ENCODE peak calls at places on chromosomes 7 and 10, in ten cellular contexts. One of them, this sample, is unnamed.

GRCh38 chr7:17436126-17436525 is 137.7 kb downstream of the AHR start:
- DNase-seq in activated naive CD8-positive, alpha-beta T cell treated with anti-CD3 and anti-CD28 coated beads for 36 hours: no peak
- DNase-seq in stromal cell of bone marrow: no peak
- DNase-seq in PC-9: no peak
- DNase-seq in stimulated activated CD8-positive, alpha-beta memory T cell treated with anti-CD3 and anti-CD28 coated beads, Interleukin-7, amount 100 ng/mL, for 4 hours: no peak
- DNase-seq in SW480: no peak
- DNase-seq in astrocyte of the spinal cord: no peak
- DNase-seq in choroid plexus epithelial cell: no peak
- DNase-seq in activated CD4-positive, alpha-beta T cell treated with anti-CD3 and anti-CD28 coated beads, Interleukin-2, amount 50 U/mL, for 4 hours: no peak
- DNase-seq in CD8-positive, alpha-beta memory T cell: no peak
- DNase-seq in this sample: no peak

GRCh38 chr10:120403109-120403508 is 53.9 kb upstream of the PLPP4 start:
- DNase-seq in stromal cell of bone marrow: no peak
- DNase-seq in activated CD4-positive, alpha-beta T cell treated with anti-CD3 and anti-CD28 coated beads, Interleukin-2, amount 50 U/mL, for 4 hours: no peak
- DNase-seq in CD8-positive, alpha-beta memory T cell: no peak
- DNase-seq in SW480: no peak
- DNase-seq in stimulated activated CD8-positive, alpha-beta memory T cell treated with anti-CD3 and anti-CD28 coated beads, Interleukin-7, amount 100 ng/mL, for 4 hours: no peak
- DNase-seq in PC-9: no peak
- DNase-seq in choroid plexus epithelial cell: peak
- DNase-seq in activated naive CD8-positive, alpha-beta T cell treated with anti-CD3 and anti-CD28 coated beads for 36 hours: no peak
- DNase-seq in astrocyte of the spinal cord: peak
- DNase-seq in this sample: no peak

GRCh38 chr7:2016021-2016631 is 216.6 kb downstream of the MAD1L1 start:
- DNase-seq in stromal cell of bone marrow: no peak
- DNase-seq in CD8-positive, alpha-beta memory T cell: peak
- DNase-seq in activated naive CD8-positive, alpha-beta T cell treated with anti-CD3 and anti-CD28 coated beads for 36 hours: no peak
- DNase-seq in PC-9: no peak
- DNase-seq in choroid plexus epithelial cell: no peak
- DNase-seq in stimulated activated CD8-positive, alpha-beta memory T cell treated with anti-CD3 and anti-CD28 coated beads, Interleukin-7, amount 100 ng/mL, for 4 hours: no peak
- DNase-seq in SW480: no peak
- DNase-seq in astrocyte of the spinal cord: no peak
- DNase-seq in activated CD4-positive, alpha-beta T cell treated with anti-CD3 and anti-CD28 coated beads, Interleukin-2, amount 50 U/mL, for 4 hours: no peak
- DNase-seq in this sample: no peak

GRCh38 chr7:16814987-16815386 is 10.2 kb upstream of the AGR2 start:
- DNase-seq in stimulated activated CD8-positive, alpha-beta memory T cell treated with anti-CD3 and anti-CD28 coated beads, Interleukin-7, amount 100 ng/mL, for 4 hours: no peak
- DNase-seq in astrocyte of the spinal cord: no peak
- DNase-seq in SW480: no peak
- DNase-seq in activated naive CD8-positive, alpha-beta T cell treated with anti-CD3 and anti-CD28 coated beads for 36 hours: no peak
- DNase-seq in CD8-positive, alpha-beta memory T cell: no peak
- DNase-seq in stromal cell of bone marrow: no peak
- DNase-seq in activated CD4-positive, alpha-beta T cell treated with anti-CD3 and anti-CD28 coated beads, Interleukin-2, amount 50 U/mL, for 4 hours: no peak
- DNase-seq in choroid plexus epithelial cell: no peak
- DNase-seq in PC-9: no peak
- DNase-seq in this sample: no peak

GRCh38 chr7:152014722-152015121 is 10.8 kb upstream of the GALNT11 start:
- DNase-seq in astrocyte of the spinal cord: no peak
- DNase-seq in SW480: no peak
- DNase-seq in activated naive CD8-positive, alpha-beta T cell treated with anti-CD3 and anti-CD28 coated beads for 36 hours: no peak
- DNase-seq in PC-9: peak
- DNase-seq in activated CD4-positive, alpha-beta T cell treated with anti-CD3 and anti-CD28 coated beads, Interleukin-2, amount 50 U/mL, for 4 hours: no peak
- DNase-seq in stromal cell of bone marrow: no peak
- DNase-seq in CD8-positive, alpha-beta memory T cell: no peak
- DNase-seq in stimulated activated CD8-positive, alpha-beta memory T cell treated with anti-CD3 and anti-CD28 coated beads, Interleukin-7, amount 100 ng/mL, for 4 hours: no peak
- DNase-seq in choroid plexus epithelial cell: no peak
- DNase-seq in this sample: no peak

GRCh38 chr10:88792656-88793055 is 9.9 kb upstream of the LIPM start:
- DNase-seq in stromal cell of bone marrow: no peak
- DNase-seq in activated naive CD8-positive, alpha-beta T cell treated with anti-CD3 and anti-CD28 coated beads for 36 hours: no peak
- DNase-seq in PC-9: no peak
- DNase-seq in astrocyte of the spinal cord: peak
- DNase-seq in stimulated activated CD8-positive, alpha-beta memory T cell treated with anti-CD3 and anti-CD28 coated beads, Interleukin-7, amount 100 ng/mL, for 4 hours: no peak
- DNase-seq in choroid plexus epithelial cell: peak
- DNase-seq in activated CD4-positive, alpha-beta T cell treated with anti-CD3 and anti-CD28 coated beads, Interleukin-2, amount 50 U/mL, for 4 hours: no peak
- DNase-seq in CD8-positive, alpha-beta memory T cell: no peak
- DNase-seq in SW480: peak
- DNase-seq in this sample: no peak

GRCh38 chr7:25947669-25948516 is 204.1 kb upstream of the NFE2L3 start:
- DNase-seq in PC-9: no peak
- DNase-seq in choroid plexus epithelial cell: no peak
- DNase-seq in activated naive CD8-positive, alpha-beta T cell treated with anti-CD3 and anti-CD28 coated beads for 36 hours: no peak
- DNase-seq in stimulated activated CD8-positive, alpha-beta memory T cell treated with anti-CD3 and anti-CD28 coated beads, Interleukin-7, amount 100 ng/mL, for 4 hours: no peak
- DNase-seq in astrocyte of the spinal cord: no peak
- DNase-seq in CD8-positive, alpha-beta memory T cell: no peak
- DNase-seq in stromal cell of bone marrow: no peak
- DNase-seq in SW480: no peak
- DNase-seq in activated CD4-positive, alpha-beta T cell treated with anti-CD3 and anti-CD28 coated beads, Interleukin-2, amount 50 U/mL, for 4 hours: no peak
- DNase-seq in this sample: no peak

GRCh38 chr10:65430979-65431378 is 1494.9 kb upstream of the LRRTM3 start:
- DNase-seq in PC-9: no peak
- DNase-seq in stimulated activated CD8-positive, alpha-beta memory T cell treated with anti-CD3 and anti-CD28 coated beads, Interleukin-7, amount 100 ng/mL, for 4 hours: no peak
- DNase-seq in activated CD4-positive, alpha-beta T cell treated with anti-CD3 and anti-CD28 coated beads, Interleukin-2, amount 50 U/mL, for 4 hours: no peak
- DNase-seq in activated naive CD8-positive, alpha-beta T cell treated with anti-CD3 and anti-CD28 coated beads for 36 hours: no peak
- DNase-seq in choroid plexus epithelial cell: no peak
- DNase-seq in CD8-positive, alpha-beta memory T cell: no peak
- DNase-seq in SW480: no peak
- DNase-seq in stromal cell of bone marrow: no peak
- DNase-seq in astrocyte of the spinal cord: no peak
- DNase-seq in this sample: no peak

GRCh38 chr10:71036586-71036985 is 148.2 kb upstream of the PCBD1 start:
- DNase-seq in CD8-positive, alpha-beta memory T cell: no peak
- DNase-seq in PC-9: no peak
- DNase-seq in choroid plexus epithelial cell: no peak
- DNase-seq in astrocyte of the spinal cord: no peak
- DNase-seq in SW480: no peak
- DNase-seq in stimulated activated CD8-positive, alpha-beta memory T cell treated with anti-CD3 and anti-CD28 coated beads, Interleukin-7, amount 100 ng/mL, for 4 hours: no peak
- DNase-seq in activated CD4-positive, alpha-beta T cell treated with anti-CD3 and anti-CD28 coated beads, Interleukin-2, amount 50 U/mL, for 4 hours: no peak
- DNase-seq in stromal cell of bone marrow: no peak
- DNase-seq in activated naive CD8-positive, alpha-beta T cell treated with anti-CD3 and anti-CD28 coated beads for 36 hours: no peak
- DNase-seq in this sample: no peak

GRCh38 chr7:19369182-19369581 is 224.0 kb upstream of the FERD3L start:
- DNase-seq in stromal cell of bone marrow: no peak
- DNase-seq in CD8-positive, alpha-beta memory T cell: no peak
- DNase-seq in activated naive CD8-positive, alpha-beta T cell treated with anti-CD3 and anti-CD28 coated beads for 36 hours: no peak
- DNase-seq in stimulated activated CD8-positive, alpha-beta memory T cell treated with anti-CD3 and anti-CD28 coated beads, Interleukin-7, amount 100 ng/mL, for 4 hours: no peak
- DNase-seq in activated CD4-positive, alpha-beta T cell treated with anti-CD3 and anti-CD28 coated beads, Interleukin-2, amount 50 U/mL, for 4 hours: no peak
- DNase-seq in astrocyte of the spinal cord: no peak
- DNase-seq in SW480: no peak
- DNase-seq in PC-9: no peak
- DNase-seq in choroid plexus epithelial cell: no peak
- DNase-seq in this sample: no peak

GRCh38 chr10:65041307-65041706 is 1520.1 kb downstream of the REEP3 start:
- DNase-seq in SW480: no peak
- DNase-seq in stromal cell of bone marrow: no peak
- DNase-seq in astrocyte of the spinal cord: no peak
- DNase-seq in activated naive CD8-positive, alpha-beta T cell treated with anti-CD3 and anti-CD28 coated beads for 36 hours: no peak
- DNase-seq in stimulated activated CD8-positive, alpha-beta memory T cell treated with anti-CD3 and anti-CD28 coated beads, Interleukin-7, amount 100 ng/mL, for 4 hours: no peak
- DNase-seq in activated CD4-positive, alpha-beta T cell treated with anti-CD3 and anti-CD28 coated beads, Interleukin-2, amount 50 U/mL, for 4 hours: no peak
- DNase-seq in PC-9: no peak
- DNase-seq in CD8-positive, alpha-beta memory T cell: no peak
- DNase-seq in choroid plexus epithelial cell: no peak
- DNase-seq in this sample: no peak

GRCh38 chr7:40405991-40406390 is 271.2 kb downstream of the SUGCT start:
- DNase-seq in astrocyte of the spinal cord: no peak
- DNase-seq in stromal cell of bone marrow: no peak
- DNase-seq in CD8-positive, alpha-beta memory T cell: no peak
- DNase-seq in SW480: no peak
- DNase-seq in PC-9: no peak
- DNase-seq in activated naive CD8-positive, alpha-beta T cell treated with anti-CD3 and anti-CD28 coated beads for 36 hours: no peak
- DNase-seq in activated CD4-positive, alpha-beta T cell treated with anti-CD3 and anti-CD28 coated beads, Interleukin-2, amount 50 U/mL, for 4 hours: no peak
- DNase-seq in stimulated activated CD8-positive, alpha-beta memory T cell treated with anti-CD3 and anti-CD28 coated beads, Interleukin-7, amount 100 ng/mL, for 4 hours: no peak
- DNase-seq in choroid plexus epithelial cell: no peak
- DNase-seq in this sample: no peak

GRCh38 chr7:18408461-18408860 is 87.1 kb upstream of the HDAC9 start:
- DNase-seq in CD8-positive, alpha-beta memory T cell: no peak
- DNase-seq in activated naive CD8-positive, alpha-beta T cell treated with anti-CD3 and anti-CD28 coated beads for 36 hours: no peak
- DNase-seq in stimulated activated CD8-positive, alpha-beta memory T cell treated with anti-CD3 and anti-CD28 coated beads, Interleukin-7, amount 100 ng/mL, for 4 hours: no peak
- DNase-seq in choroid plexus epithelial cell: peak
- DNase-seq in activated CD4-positive, alpha-beta T cell treated with anti-CD3 and anti-CD28 coated beads, Interleukin-2, amount 50 U/mL, for 4 hours: no peak
- DNase-seq in stromal cell of bone marrow: peak
- DNase-seq in SW480: no peak
- DNase-seq in astrocyte of the spinal cord: peak
- DNase-seq in PC-9: peak
- DNase-seq in this sample: no peak

This sample was measured in GM20000.